ENCODE peak calls at places on chromosomes 16 and 17, in ten cellular contexts. One of them, this sample, is unnamed.

GRCh38 chr16:4382795-4383357 is 11.2 kb downstream of the VASN start:
- DNase-seq in neural progenitor cell: no peak
- DNase-seq in WERI-Rb-1: peak; percentile 45
- DNase-seq in CD8-positive, alpha-beta T cell: no peak
- DNase-seq in colonic mucosa: no peak
- DNase-seq in brain microvascular endothelial cell: no peak
- DNase-seq in AG10803: no peak
- DNase-seq in epithelial cell of esophagus: no peak
- DNase-seq in fibroblast of lung: no peak
- DNase-seq in uterus: no peak
- DNase-seq in this sample: no peak

GRCh38 chr16:87604572-87605135 is 2.3 kb downstream of the JPH3 start:
- DNase-seq in neural progenitor cell: no peak
- DNase-seq in WERI-Rb-1: no peak
- DNase-seq in CD8-positive, alpha-beta T cell: no peak
- DNase-seq in colonic mucosa: no peak
- DNase-seq in brain microvascular endothelial cell: no peak
- DNase-seq in AG10803: no peak
- DNase-seq in epithelial cell of esophagus: no peak
- DNase-seq in fibroblast of lung: no peak
- DNase-seq in uterus: no peak
- DNase-seq in this sample: no peak

GRCh38 chr17:47404006-47404405 is 80.3 kb downstream of the EFCAB13 start:
- DNase-seq in neural progenitor cell: no peak
- DNase-seq in WERI-Rb-1: no peak
- DNase-seq in CD8-positive, alpha-beta T cell: no peak
- DNase-seq in colonic mucosa: no peak
- DNase-seq in brain microvascular endothelial cell: no peak
- DNase-seq in AG10803: no peak
- DNase-seq in epithelial cell of esophagus: no peak
- DNase-seq in fibroblast of lung: no peak
- DNase-seq in uterus: no peak
- DNase-seq in this sample: no peak

GRCh38 chr17:47279062-47279801 is 25.6 kb downstream of the ITGB3 start:
- DNase-seq in neural progenitor cell: no peak
- DNase-seq in WERI-Rb-1: no peak
- DNase-seq in CD8-positive, alpha-beta T cell: no peak
- DNase-seq in colonic mucosa: no peak
- DNase-seq in brain microvascular endothelial cell: peak; percentile 95
- DNase-seq in AG10803: peak; percentile 99
- DNase-seq in epithelial cell of esophagus: peak; percentile 59
- DNase-seq in fibroblast of lung: peak; percentile 97
- DNase-seq in uterus: peak; percentile 84
- DNase-seq in this sample: peak; percentile 98

GRCh38 chr16:4882633-4883285 is 35.5 kb downstream of the UBN1 start:
- DNase-seq in neural progenitor cell: no peak
- DNase-seq in WERI-Rb-1: no peak
- DNase-seq in CD8-positive, alpha-beta T cell: no peak
- DNase-seq in colonic mucosa: no peak
- DNase-seq in brain microvascular endothelial cell: peak; percentile 56
- DNase-seq in AG10803: peak; percentile 20
- DNase-seq in epithelial cell of esophagus: peak; percentile 78
- DNase-seq in fibroblast of lung: peak; percentile 26
- DNase-seq in uterus: no peak
- DNase-seq in this sample: peak; percentile 72

GRCh38 chr17:63649813-63650212 is 27.6 kb downstream of the MAP3K3 start:
- DNase-seq in neural progenitor cell: no peak
- DNase-seq in WERI-Rb-1: no peak
- DNase-seq in CD8-positive, alpha-beta T cell: no peak
- DNase-seq in colonic mucosa: no peak
- DNase-seq in brain microvascular endothelial cell: no peak
- DNase-seq in AG10803: no peak
- DNase-seq in epithelial cell of esophagus: no peak
- DNase-seq in fibroblast of lung: no peak
- DNase-seq in uterus: no peak
- DNase-seq in this sample: no peak

GRCh38 chr16:80527297-80527696 is 13.5 kb upstream of the DYNLRB2 start:
- DNase-seq in neural progenitor cell: peak; percentile 67
- DNase-seq in WERI-Rb-1: peak; percentile 3
- DNase-seq in CD8-positive, alpha-beta T cell: no peak
- DNase-seq in colonic mucosa: peak; percentile 25
- DNase-seq in brain microvascular endothelial cell: peak; percentile 19
- DNase-seq in AG10803: peak; percentile 22
- DNase-seq in epithelial cell of esophagus: peak; percentile 56
- DNase-seq in fibroblast of lung: peak; percentile 6
- DNase-seq in uterus: no peak
- DNase-seq in this sample: peak; percentile 33

GRCh38 chr17:42431758-42432161 is 8.7 kb upstream of the CAVIN1 start:
- DNase-seq in neural progenitor cell: no peak
- DNase-seq in WERI-Rb-1: no peak
- DNase-seq in CD8-positive, alpha-beta T cell: no peak
- DNase-seq in colonic mucosa: no peak
- DNase-seq in brain microvascular endothelial cell: no peak
- DNase-seq in AG10803: peak; percentile 38
- DNase-seq in epithelial cell of esophagus: no peak
- DNase-seq in fibroblast of lung: peak; percentile 54
- DNase-seq in uterus: no peak
- DNase-seq in this sample: no peak

GRCh38 chr16:23903001-23903414 is 67.2 kb downstream of the PRKCB start:
- DNase-seq in neural progenitor cell: no peak
- DNase-seq in WERI-Rb-1: no peak
- DNase-seq in CD8-positive, alpha-beta T cell: no peak
- DNase-seq in colonic mucosa: no peak
- DNase-seq in brain microvascular endothelial cell: no peak
- DNase-seq in AG10803: no peak
- DNase-seq in epithelial cell of esophagus: peak; percentile 29
- DNase-seq in fibroblast of lung: no peak
- DNase-seq in uterus: no peak
- DNase-seq in this sample: no peak

GRCh38 chr17:48878920-48879898 is 13.4 kb upstream of the ATP5MC1 start:
- DNase-seq in neural progenitor cell: peak; percentile 80
- DNase-seq in WERI-Rb-1: peak; percentile 71
- DNase-seq in CD8-positive, alpha-beta T cell: peak; percentile 25
- DNase-seq in colonic mucosa: peak; percentile 73
- DNase-seq in brain microvascular endothelial cell: peak; percentile 63
- DNase-seq in AG10803: peak; percentile 61
- DNase-seq in epithelial cell of esophagus: peak; percentile 75
- DNase-seq in fibroblast of lung: peak; percentile 75
- DNase-seq in uterus: peak; percentile 54
- DNase-seq in this sample: peak; percentile 67

GRCh38 chr16:55571191-55571897 is 4.9 kb downstream of the CAPNS2 start:
- DNase-seq in neural progenitor cell: no peak
- DNase-seq in WERI-Rb-1: no peak
- DNase-seq in CD8-positive, alpha-beta T cell: no peak
- DNase-seq in colonic mucosa: no peak
- DNase-seq in brain microvascular endothelial cell: no peak
- DNase-seq in AG10803: no peak
- DNase-seq in epithelial cell of esophagus: peak; percentile 8
- DNase-seq in fibroblast of lung: no peak
- DNase-seq in uterus: no peak
- DNase-seq in this sample: no peak

GRCh38 chr16:27424772-27425498 is 23.0 kb downstream of the IL21R start:
- DNase-seq in neural progenitor cell: no peak
- DNase-seq in WERI-Rb-1: no peak
- DNase-seq in CD8-positive, alpha-beta T cell: no peak
- DNase-seq in colonic mucosa: peak; percentile 3
- DNase-seq in brain microvascular endothelial cell: no peak
- DNase-seq in AG10803: no peak
- DNase-seq in epithelial cell of esophagus: no peak
- DNase-seq in fibroblast of lung: no peak
- DNase-seq in uterus: no peak
- DNase-seq in this sample: no peak

GRCh38 chr16:19781196-19781595 is 63.1 kb downstream of the IQCK start:
- DNase-seq in neural progenitor cell: no peak
- DNase-seq in WERI-Rb-1: no peak
- DNase-seq in CD8-positive, alpha-beta T cell: no peak
- DNase-seq in colonic mucosa: peak; percentile 4
- DNase-seq in brain microvascular endothelial cell: peak; percentile 19
- DNase-seq in AG10803: no peak
- DNase-seq in epithelial cell of esophagus: no peak
- DNase-seq in fibroblast of lung: no peak
- DNase-seq in uterus: no peak
- DNase-seq in this sample: peak; percentile 16

GRCh38 chr16:56743840-56744239 is 13.9 kb downstream of the NUP93 start:
- DNase-seq in neural progenitor cell: no peak
- DNase-seq in WERI-Rb-1: no peak
- DNase-seq in CD8-positive, alpha-beta T cell: no peak
- DNase-seq in colonic mucosa: no peak
- DNase-seq in brain microvascular endothelial cell: peak; percentile 61
- DNase-seq in AG10803: peak; percentile 83
- DNase-seq in epithelial cell of esophagus: peak; percentile 38
- DNase-seq in fibroblast of lung: peak; percentile 48
- DNase-seq in uterus: peak; percentile 33
- DNase-seq in this sample: peak; percentile 22

GRCh38 chr16:56744996-56745640 is 15.2 kb downstream of the NUP93 start:
- DNase-seq in neural progenitor cell: peak; percentile 34
- DNase-seq in WERI-Rb-1: no peak
- DNase-seq in CD8-positive, alpha-beta T cell: no peak
- DNase-seq in colonic mucosa: no peak
- DNase-seq in brain microvascular endothelial cell: no peak
- DNase-seq in AG10803: no peak
- DNase-seq in epithelial cell of esophagus: no peak
- DNase-seq in fibroblast of lung: no peak
- DNase-seq in uterus: peak; percentile 36
- DNase-seq in this sample: no peak

GRCh38 chr16:56737539-56737938 is 7.6 kb downstream of the NUP93 start:
- DNase-seq in neural progenitor cell: no peak
- DNase-seq in WERI-Rb-1: no peak
- DNase-seq in CD8-positive, alpha-beta T cell: no peak
- DNase-seq in colonic mucosa: no peak
- DNase-seq in brain microvascular endothelial cell: no peak
- DNase-seq in AG10803: no peak
- DNase-seq in epithelial cell of esophagus: no peak
- DNase-seq in fibroblast of lung: no peak
- DNase-seq in uterus: no peak
- DNase-seq in this sample: no peak

GRCh38 chr16:56741399-56741798 is 11.5 kb downstream of the NUP93 start:
- DNase-seq in neural progenitor cell: no peak
- DNase-seq in WERI-Rb-1: no peak
- DNase-seq in CD8-positive, alpha-beta T cell: no peak
- DNase-seq in colonic mucosa: no peak
- DNase-seq in brain microvascular endothelial cell: no peak
- DNase-seq in AG10803: no peak
- DNase-seq in epithelial cell of esophagus: no peak
- DNase-seq in fibroblast of lung: no peak
- DNase-seq in uterus: no peak
- DNase-seq in this sample: no peak

GRCh38 chr16:56742030-56742984 is 12.4 kb downstream of the NUP93 start:
- DNase-seq in neural progenitor cell: no peak
- DNase-seq in WERI-Rb-1: no peak
- DNase-seq in CD8-positive, alpha-beta T cell: no peak
- DNase-seq in colonic mucosa: no peak
- DNase-seq in brain microvascular endothelial cell: peak; percentile 78
- DNase-seq in AG10803: peak; percentile 78
- DNase-seq in epithelial cell of esophagus: peak; percentile 83
- DNase-seq in fibroblast of lung: peak; percentile 83
- DNase-seq in uterus: no peak
- DNase-seq in this sample: peak; percentile 88
- H3K4me3 ChIP-seq in neural progenitor cell: no peak overlapping the region
- H3K4me3 ChIP-seq in WERI-Rb-1: no peak overlapping the region
- H3K4me3 ChIP-seq in CD8-positive, alpha-beta T cell: no peak overlapping the region
- H3K4me3 ChIP-seq in colonic mucosa: no peak overlapping the region
- H3K4me3 ChIP-seq in brain microvascular endothelial cell: no peak overlapping the region
- H3K4me3 ChIP-seq in AG10803: peak overlapping the region; percentile 5
- H3K4me3 ChIP-seq in epithelial cell of esophagus: no peak overlapping the region
- H3K4me3 ChIP-seq in fibroblast of lung: peak overlapping the region; percentile 22
- H3K4me3 ChIP-seq in uterus: no peak overlapping the region
- H3K4me3 ChIP-seq in this sample: no peak overlapping the region

GRCh38 chr16:88705076-88705684 is 1.0 kb downstream of the RNF166 start:
- DNase-seq in neural progenitor cell: no peak
- DNase-seq in WERI-Rb-1: no peak
- DNase-seq in CD8-positive, alpha-beta T cell: no peak
- DNase-seq in colonic mucosa: no peak
- DNase-seq in brain microvascular endothelial cell: peak; percentile 17
- DNase-seq in AG10803: peak; percentile 37
- DNase-seq in epithelial cell of esophagus: no peak
- DNase-seq in fibroblast of lung: no peak
- DNase-seq in uterus: no peak
- DNase-seq in this sample: no peak

GRCh38 chr16:88706965-88707871 is 915 bp downstream of the CTU2 start:
- DNase-seq in neural progenitor cell: no peak
- DNase-seq in WERI-Rb-1: peak; percentile 24
- DNase-seq in CD8-positive, alpha-beta T cell: no peak
- DNase-seq in colonic mucosa: no peak
- DNase-seq in brain microvascular endothelial cell: no peak
- DNase-seq in AG10803: no peak
- DNase-seq in epithelial cell of esophagus: no peak
- DNase-seq in fibroblast of lung: no peak
- DNase-seq in uterus: no peak
- DNase-seq in this sample: no peak

GRCh38 chr16:88705746-88706287 is 391 bp downstream of the RNF166 start:
- DNase-seq in neural progenitor cell: peak; percentile 67
- DNase-seq in WERI-Rb-1: no peak
- DNase-seq in CD8-positive, alpha-beta T cell: no peak
- DNase-seq in colonic mucosa: no peak
- DNase-seq in brain microvascular endothelial cell: no peak
- DNase-seq in AG10803: no peak
- DNase-seq in epithelial cell of esophagus: no peak
- DNase-seq in fibroblast of lung: no peak
- DNase-seq in uterus: no peak
- DNase-seq in this sample: no peak

GRCh38 chr16:88703486-88704309 is 2.5 kb downstream of the RNF166 start:
- DNase-seq in neural progenitor cell: no peak
- DNase-seq in WERI-Rb-1: no peak
- DNase-seq in CD8-positive, alpha-beta T cell: peak; percentile 38
- DNase-seq in colonic mucosa: no peak
- DNase-seq in brain microvascular endothelial cell: no peak
- DNase-seq in AG10803: no peak
- DNase-seq in epithelial cell of esophagus: no peak
- DNase-seq in fibroblast of lung: no peak
- DNase-seq in uterus: no peak
- DNase-seq in this sample: no peak

GRCh38 chr16:88706288-88706964 is at the start of the genes CTU2 and RNF166:
- DNase-seq in neural progenitor cell: peak; percentile 96
- DNase-seq in WERI-Rb-1: peak; percentile 71
- DNase-seq in CD8-positive, alpha-beta T cell: peak; percentile 79
- DNase-seq in colonic mucosa: peak; percentile 90
- DNase-seq in brain microvascular endothelial cell: peak; percentile 69
- DNase-seq in AG10803: peak; percentile 79
- DNase-seq in epithelial cell of esophagus: peak; percentile 92
- DNase-seq in fibroblast of lung: peak; percentile 86
- DNase-seq in uterus: peak; percentile 85
- DNase-seq in this sample: peak; percentile 78
- TF ChIP-seq CTCF in neural progenitor cell: no peak
- TF ChIP-seq CTCF in WERI-Rb-1: no peak
- TF ChIP-seq CTCF in CD8-positive, alpha-beta T cell: no peak
- TF ChIP-seq CTCF in colonic mucosa: no peak
- TF ChIP-seq CTCF in brain microvascular endothelial cell: no peak
- TF ChIP-seq CTCF in AG10803: no peak
- TF ChIP-seq CTCF in epithelial cell of esophagus: no peak
- TF ChIP-seq CTCF in fibroblast of lung: no peak
- TF ChIP-seq CTCF in uterus: no peak
- TF ChIP-seq CTCF in this sample: no peak

GRCh38 chr17:4944554-4945175 is 3.7 kb downstream of the PFN1 start:
- DNase-seq in neural progenitor cell: no peak
- DNase-seq in WERI-Rb-1: no peak
- DNase-seq in CD8-positive, alpha-beta T cell: no peak
- DNase-seq in colonic mucosa: no peak
- DNase-seq in brain microvascular endothelial cell: no peak
- DNase-seq in AG10803: no peak
- DNase-seq in epithelial cell of esophagus: no peak
- DNase-seq in fibroblast of lung: no peak
- DNase-seq in uterus: no peak
- DNase-seq in this sample: no peak
- H3K4me3 ChIP-seq in neural progenitor cell: no peak overlapping the region
- H3K4me3 ChIP-seq in WERI-Rb-1: no peak overlapping the region
- H3K4me3 ChIP-seq in CD8-positive, alpha-beta T cell: peak overlapping the region; percentile 58
- H3K4me3 ChIP-seq in colonic mucosa: no peak overlapping the region
- H3K4me3 ChIP-seq in brain microvascular endothelial cell: peak overlapping the region; percentile 17
- H3K4me3 ChIP-seq in AG10803: peak overlapping the region; percentile 97
- H3K4me3 ChIP-seq in epithelial cell of esophagus: no peak overlapping the region
- H3K4me3 ChIP-seq in fibroblast of lung: peak overlapping the region; percentile 21
- H3K4me3 ChIP-seq in uterus: no peak overlapping the region
- H3K4me3 ChIP-seq in this sample: no peak overlapping the region

GRCh38 chr16:10616744-10617640 is 36.6 kb upstream of the EMP2 start:
- DNase-seq in neural progenitor cell: peak; percentile 36
- DNase-seq in WERI-Rb-1: no peak
- DNase-seq in CD8-positive, alpha-beta T cell: no peak
- DNase-seq in colonic mucosa: peak; percentile 93
- DNase-seq in brain microvascular endothelial cell: peak; percentile 1
- DNase-seq in AG10803: peak; percentile 69
- DNase-seq in epithelial cell of esophagus: peak; percentile 83
- DNase-seq in fibroblast of lung: peak; percentile 36
- DNase-seq in uterus: peak; percentile 40
- DNase-seq in this sample: peak; percentile 58
- TF ChIP-seq CTCF in neural progenitor cell: no peak
- TF ChIP-seq CTCF in WERI-Rb-1: no peak
- TF ChIP-seq CTCF in CD8-positive, alpha-beta T cell: no peak
- TF ChIP-seq CTCF in colonic mucosa: no peak
- TF ChIP-seq CTCF in brain microvascular endothelial cell: peak; percentile 6
- TF ChIP-seq CTCF in AG10803: peak; percentile 22
- TF ChIP-seq CTCF in epithelial cell of esophagus: peak; percentile 25
- TF ChIP-seq CTCF in fibroblast of lung: peak; percentile 21
- TF ChIP-seq CTCF in uterus: no peak
- TF ChIP-seq CTCF in this sample: peak; percentile 2